ENCODE peak calls at places on chromosome 5, in eight cellular contexts. One of them, this sample, is unnamed.

GRCh38 chr5:74630387-74631087 is 10.0 kb downstream of the ENC1 start:
- DNase-seq in fibroblast of lung: peak; percentile 85
- DNase-seq in dorsolateral prefrontal cortex: no peak
- DNase-seq in PC-3: peak; percentile 94
- DNase-seq in bronchial epithelial cell: peak; percentile 97
- DNase-seq in AG04450: peak; percentile 77
- DNase-seq in NB4: no peak
- DNase-seq in psoas muscle: no peak
- DNase-seq in this sample: peak; percentile 93

GRCh38 chr5:18553269-18553668 is 919.0 kb downstream of the TAF11L14 start:
- DNase-seq in fibroblast of lung: no peak
- DNase-seq in dorsolateral prefrontal cortex: no peak
- DNase-seq in PC-3: peak; percentile 96
- DNase-seq in bronchial epithelial cell: peak; percentile 85
- DNase-seq in AG04450: no peak
- DNase-seq in NB4: no peak
- DNase-seq in psoas muscle: no peak
- DNase-seq in this sample: peak; percentile 97

GRCh38 chr5:166341708-166342329 is 1949.6 kb upstream of the WWC1 start:
- DNase-seq in fibroblast of lung: no peak
- DNase-seq in dorsolateral prefrontal cortex: no peak
- DNase-seq in PC-3: no peak
- DNase-seq in bronchial epithelial cell: no peak
- DNase-seq in AG04450: no peak
- DNase-seq in NB4: peak; percentile 17
- DNase-seq in psoas muscle: no peak
- DNase-seq in this sample: no peak

GRCh38 chr5:6365977-6366590 is 12.3 kb downstream of the MED10 start:
- DNase-seq in fibroblast of lung: no peak
- DNase-seq in dorsolateral prefrontal cortex: no peak
- DNase-seq in PC-3: no peak
- DNase-seq in bronchial epithelial cell: no peak
- DNase-seq in AG04450: no peak
- DNase-seq in NB4: peak; percentile 53
- DNase-seq in psoas muscle: no peak
- DNase-seq in this sample: no peak

GRCh38 chr5:155053482-155053881 is 39.9 kb downstream of the KIF4B start:
- DNase-seq in fibroblast of lung: no peak
- DNase-seq in dorsolateral prefrontal cortex: no peak
- DNase-seq in PC-3: no peak
- DNase-seq in bronchial epithelial cell: no peak
- DNase-seq in AG04450: no peak
- DNase-seq in NB4: no peak
- DNase-seq in psoas muscle: no peak
- DNase-seq in this sample: no peak

GRCh38 chr5:128007939-128008338 is 75.6 kb upstream of the SLC12A2 start:
- DNase-seq in fibroblast of lung: peak; percentile 30
- DNase-seq in dorsolateral prefrontal cortex: no peak
- DNase-seq in PC-3: no peak
- DNase-seq in bronchial epithelial cell: no peak
- DNase-seq in AG04450: no peak
- DNase-seq in NB4: no peak
- DNase-seq in psoas muscle: no peak
- DNase-seq in this sample: no peak

GRCh38 chr5:17317499-17317898 is 100.1 kb downstream of the BASP1 start:
- DNase-seq in fibroblast of lung: no peak
- DNase-seq in dorsolateral prefrontal cortex: no peak
- DNase-seq in PC-3: no peak
- DNase-seq in bronchial epithelial cell: no peak
- DNase-seq in AG04450: no peak
- DNase-seq in NB4: peak; percentile 90
- DNase-seq in psoas muscle: no peak
- DNase-seq in this sample: no peak

GRCh38 chr5:108753877-108754276 is 6.2 kb downstream of the FER start:
- DNase-seq in fibroblast of lung: peak; percentile 45
- DNase-seq in dorsolateral prefrontal cortex: no peak
- DNase-seq in PC-3: peak; percentile 90
- DNase-seq in bronchial epithelial cell: peak; percentile 86
- DNase-seq in AG04450: no peak
- DNase-seq in NB4: no peak
- DNase-seq in psoas muscle: no peak
- DNase-seq in this sample: no peak

GRCh38 chr5:168887931-168888330 is 308.8 kb upstream of the PANK3 start:
- DNase-seq in fibroblast of lung: no peak
- DNase-seq in dorsolateral prefrontal cortex: no peak
- DNase-seq in PC-3: no peak
- DNase-seq in bronchial epithelial cell: no peak
- DNase-seq in AG04450: no peak
- DNase-seq in NB4: no peak
- DNase-seq in psoas muscle: no peak
- DNase-seq in this sample: no peak

GRCh38 chr5:107456281-107456715 is 214.4 kb downstream of the EFNA5 start:
- DNase-seq in fibroblast of lung: peak; percentile 18
- DNase-seq in dorsolateral prefrontal cortex: no peak
- DNase-seq in PC-3: no peak
- DNase-seq in bronchial epithelial cell: peak; percentile 97
- DNase-seq in AG04450: no peak
- DNase-seq in NB4: no peak
- DNase-seq in psoas muscle: no peak
- DNase-seq in this sample: no peak

GRCh38 chr5:156497816-156498215 is 170.9 kb downstream of the SGCD start:
- DNase-seq in fibroblast of lung: no peak
- DNase-seq in dorsolateral prefrontal cortex: no peak
- DNase-seq in PC-3: no peak
- DNase-seq in bronchial epithelial cell: no peak
- DNase-seq in AG04450: no peak
- DNase-seq in NB4: no peak
- DNase-seq in psoas muscle: no peak
- DNase-seq in this sample: no peak

GRCh38 chr5:1341863-1342262 is 3.0 kb downstream of the CLPTM1L start:
- DNase-seq in fibroblast of lung: no peak
- DNase-seq in dorsolateral prefrontal cortex: no peak
- DNase-seq in PC-3: no peak
- DNase-seq in bronchial epithelial cell: no peak
- DNase-seq in AG04450: no peak
- DNase-seq in NB4: no peak
- DNase-seq in psoas muscle: no peak
- DNase-seq in this sample: no peak
- H3K4me3 ChIP-seq in fibroblast of lung: no peak overlapping the region
- H3K4me3 ChIP-seq in dorsolateral prefrontal cortex: no peak overlapping the region
- H3K4me3 ChIP-seq in PC-3: no peak overlapping the region
- H3K4me3 ChIP-seq in bronchial epithelial cell: no peak overlapping the region
- H3K4me3 ChIP-seq in AG04450: no peak overlapping the region
- H3K4me3 ChIP-seq in NB4: no peak overlapping the region
- H3K4me3 ChIP-seq in psoas muscle: no peak overlapping the region
- H3K4me3 ChIP-seq in this sample: no peak overlapping the region

DNA sequence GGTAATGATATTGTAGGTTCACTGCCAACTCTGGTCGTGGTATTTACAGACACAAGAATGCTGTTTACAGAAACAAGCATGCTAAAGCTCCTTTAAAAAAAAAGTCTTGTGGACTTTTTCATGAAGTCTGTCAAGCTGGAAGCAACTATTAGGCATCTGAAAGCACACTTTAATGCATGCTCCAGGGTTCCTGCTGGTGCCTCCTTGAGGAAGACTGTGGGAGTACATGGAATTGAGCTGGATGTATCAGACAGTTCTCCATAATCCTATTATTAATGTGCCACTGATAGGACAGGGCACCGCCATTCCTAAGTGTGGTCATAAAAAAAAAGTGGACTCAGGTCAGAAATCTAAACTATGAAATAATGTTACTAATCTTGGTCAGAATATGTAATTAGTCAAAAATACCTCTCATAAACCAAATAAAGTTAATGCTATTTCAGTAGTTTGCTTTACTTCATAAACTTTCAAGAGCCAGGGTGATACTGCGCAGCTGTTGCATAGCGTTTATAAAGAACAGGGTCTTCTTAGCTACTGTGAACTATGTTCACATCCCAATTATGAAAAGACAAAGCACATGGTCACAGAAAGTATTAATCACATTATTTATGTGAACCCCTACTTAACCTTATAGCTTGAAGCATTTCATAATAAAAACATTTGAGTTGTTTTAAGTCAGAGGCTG is 390.8 kb upstream of the PTGER4 start:
- DNase-seq in fibroblast of lung: peak; percentile 11
- DNase-seq in dorsolateral prefrontal cortex: no peak
- DNase-seq in PC-3: no peak
- DNase-seq in bronchial epithelial cell: no peak
- DNase-seq in AG04450: no peak
- DNase-seq in NB4: no peak
- DNase-seq in psoas muscle: no peak
- DNase-seq in this sample: no peak
- TF ChIP-seq CTCF in fibroblast of lung: no peak
- TF ChIP-seq CTCF in dorsolateral prefrontal cortex: no peak
- TF ChIP-seq CTCF in PC-3: no peak
- TF ChIP-seq CTCF in bronchial epithelial cell: no peak
- TF ChIP-seq CTCF in AG04450: peak; percentile 27
- TF ChIP-seq CTCF in NB4: no peak
- TF ChIP-seq CTCF in psoas muscle: no peak
- TF ChIP-seq CTCF in this sample: peak; percentile 50

GRCh38 chr5:123090641-123091257 is 1.7 kb downstream of the PRDM6 start:
- DNase-seq in fibroblast of lung: no peak
- DNase-seq in dorsolateral prefrontal cortex: no peak
- DNase-seq in PC-3: no peak
- DNase-seq in bronchial epithelial cell: no peak
- DNase-seq in AG04450: no peak
- DNase-seq in NB4: no peak
- DNase-seq in psoas muscle: no peak
- DNase-seq in this sample: no peak
- H3K4me3 ChIP-seq in fibroblast of lung: peak overlapping the region; percentile 99
- H3K4me3 ChIP-seq in dorsolateral prefrontal cortex: peak overlapping the region; percentile 52
- H3K4me3 ChIP-seq in PC-3: no peak overlapping the region
- H3K4me3 ChIP-seq in bronchial epithelial cell: no peak overlapping the region
- H3K4me3 ChIP-seq in AG04450: peak overlapping the region; percentile 73
- H3K4me3 ChIP-seq in NB4: no peak overlapping the region
- H3K4me3 ChIP-seq in psoas muscle: peak overlapping the region; percentile 71
- H3K4me3 ChIP-seq in this sample: no peak overlapping the region

DNA sequence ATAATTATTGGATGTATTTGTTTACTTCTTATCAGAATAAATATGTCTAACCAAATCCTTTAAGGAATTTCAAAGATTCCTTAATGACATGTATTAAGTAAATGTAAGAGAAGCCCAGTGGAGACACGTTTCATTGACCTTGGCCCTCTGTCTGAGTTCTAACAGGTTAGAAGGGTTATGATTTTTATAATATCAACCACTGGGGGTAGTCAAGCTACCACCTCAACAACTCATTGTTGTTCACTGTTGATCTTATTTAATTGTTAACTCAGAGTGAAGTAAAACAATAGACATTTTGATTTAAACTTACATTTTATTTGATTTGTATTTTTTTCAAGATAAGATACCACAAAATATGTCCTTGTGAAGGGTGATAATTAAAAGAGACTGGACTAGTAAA is 499.2 kb upstream of the COX7C start:
- DNase-seq in fibroblast of lung: no peak
- DNase-seq in dorsolateral prefrontal cortex: no peak
- DNase-seq in PC-3: peak; percentile 48
- DNase-seq in bronchial epithelial cell: peak; percentile 3
- DNase-seq in AG04450: no peak
- DNase-seq in NB4: peak; percentile 1
- DNase-seq in psoas muscle: no peak
- DNase-seq in this sample: no peak
- TF ChIP-seq CTCF in fibroblast of lung: no peak
- TF ChIP-seq CTCF in dorsolateral prefrontal cortex: no peak
- TF ChIP-seq CTCF in PC-3: peak; percentile 64
- TF ChIP-seq CTCF in bronchial epithelial cell: no peak
- TF ChIP-seq CTCF in AG04450: no peak
- TF ChIP-seq CTCF in NB4: no peak
- TF ChIP-seq CTCF in psoas muscle: no peak
- TF ChIP-seq CTCF in this sample: peak; percentile 36

This sample was measured in retinal pigment epithelial cell.